ENCODE peak calls at places on chromosome 12, in six cellular contexts. U is NB4; L is M059J; D is stimulated activated CD4-positive, alpha-beta T cell treated with anti-CD3 and anti-CD28 coated beads, Interleukin-1b, Interleukin-23, amount 100 ng/mL, for 1 hour; J is activated naive CD4-positive, alpha-beta T cell treated with anti-CD3 and anti-CD28 coated beads for 36 hours; W is T-helper 1 cell. A is an unnamed sample.

GRCh38 chr12:88383405-88383804 is 196.9 kb downstream of the KITLG start:
- DNase-seq in U (no peak), L (no peak), D (no peak), J (no peak), W (no peak), A (no peak)

GRCh38 chr12:112837629-112838191 is 46.2 kb downstream of the RPH3A start:
- DNase-seq in U (peak; percentile 21), L (peak; percentile 71), D (no peak), J (no peak), W (no peak), A (no peak)

GRCh38 chr12:80187660-80188090 is 88.3 kb downstream of the OTOGL start:
- DNase-seq in U (no peak), L (peak; percentile 93), D (no peak), J (peak; percentile 7), W (no peak), A (peak; percentile 57)

GRCh38 chr12:46265734-46266133 is 3.1 kb downstream of the SLC38A1 start:
- DNase-seq in U (no peak), L (no peak), D (no peak), J (no peak), W (no peak), A (peak; percentile 60)

GRCh38 chr12:19546027-19546426 is 106.7 kb downstream of the AEBP2 start:
- DNase-seq in U (no peak), L (no peak), D (no peak), J (no peak), W (no peak), A (no peak)

GRCh38 chr12:47236109-47236714 is 156.5 kb upstream of the AMIGO2 start:
- DNase-seq in U (no peak), L (peak; percentile 91), D (no peak), J (no peak), W (no peak), A (no peak)

GRCh38 chr12:29176951-29177350 is 27.9 kb downstream of the FAR2 start:
- DNase-seq in U (no peak), L (no peak), D (no peak), J (no peak), W (no peak), A (no peak)

GRCh38 chr12:6925543-6926279 is 2.0 kb upstream of the ATN1 start:
- DNase-seq in U (no peak), L (peak; percentile 97), D (no peak), J (no peak), W (no peak), A (no peak)

GRCh38 chr12:91216871-91217270 is 34.3 kb upstream of the DCN start:
- DNase-seq in U (no peak), L (no peak), D (no peak), J (no peak), W (no peak), A (no peak)

GRCh38 chr12:58491296-58491695 is 429.0 kb downstream of the LRIG3 start:
- DNase-seq in U (no peak), L (peak; percentile 79), D (no peak), J (no peak), W (no peak), A (no peak)

GRCh38 chr12:109640961-109641360 is 67.4 kb downstream of the MVK start:
- DNase-seq in U (no peak), L (no peak), D (no peak), J (no peak), W (no peak), A (no peak)

GRCh38 chr12:91432079-91432478 is 249.5 kb upstream of the DCN start:
- DNase-seq in U (no peak), L (peak; percentile 82), D (no peak), J (no peak), W (no peak), A (no peak)

GRCh38 chr12:127133675-127134335 is 1133.2 kb upstream of the TMEM132C start:
- DNase-seq in U (no peak), L (no peak), D (no peak), J (no peak), W (no peak), A (no peak)

GRCh38 chr12:2256915-2257314 is 204.1 kb downstream of the CACNA1C start:
- DNase-seq in U (no peak), L (peak; percentile 79), D (no peak), J (no peak), W (no peak), A (no peak)

GRCh38 chr12:53252349-53252916 is 15.7 kb upstream of the ESPL1 start:
- DNase-seq in U (no peak), L (no peak), D (no peak), J (no peak), W (no peak), A (no peak)

GRCh38 chr12:117507547-117507946 is 146.1 kb upstream of the NOS1 start:
- DNase-seq in U (no peak), L (no peak), D (no peak), J (no peak), W (no peak), A (no peak)

GRCh38 chr12:66241061-66242043 is 52.3 kb downstream of the IRAK3 start:
- DNase-seq in U (peak; percentile 94), L (peak; percentile 57), D (no peak), J (no peak), W (no peak), A (no peak)

GRCh38 chr12:48629541-48629940 is 52.5 kb downstream of the KANSL2 start:
- DNase-seq in U (no peak), L (no peak), D (no peak), J (no peak), W (no peak), A (no peak)

GRCh38 chr12:49277466-49277865 is 12.6 kb downstream of the TUBA1C start:
- DNase-seq in U (no peak), L (no peak), D (no peak), J (no peak), W (no peak), A (no peak)

GRCh38 chr12:2258035-2258434 is 205.2 kb downstream of the CACNA1C start:
- DNase-seq in U (peak; percentile 52), L (no peak), D (no peak), J (no peak), W (no peak), A (no peak)

GRCh38 chr12:52837341-52837741 is 3.2 kb upstream of the KRT79 start:
- DNase-seq in U (peak; percentile 80), L (peak; percentile 82), D (no peak), J (peak; percentile 10), W (no peak), A (peak; percentile 39)

GRCh38 chr12:63047146-63047545 is 103.9 kb downstream of the AVPR1A start:
- DNase-seq in U (no peak), L (no peak), D (no peak), J (no peak), W (no peak), A (no peak)

GRCh38 chr12:43914923-43915468 is 79.1 kb downstream of the TMEM117 start:
- DNase-seq in U (peak; percentile 12), L (peak; percentile 4), D (no peak), J (no peak), W (no peak), A (no peak)

GRCh38 chr12:86104087-86104486 is 152.1 kb downstream of the MGAT4C start:
- DNase-seq in U (no peak), L (peak; percentile 4), D (no peak), J (no peak), W (no peak), A (no peak)

GRCh38 chr12:123379391-123379790 is 4.5 kb upstream of the KMT5A start:
- DNase-seq in U (no peak), L (no peak), D (no peak), J (no peak), W (no peak), A (no peak)

GRCh38 chr12:50057896-50058670 is 687 bp downstream of the ASIC1 start:
- DNase-seq in U (peak; percentile 64), L (no peak), D (no peak), J (no peak), W (no peak), A (peak; percentile 57)

GRCh38 chr12:109820921-109821381 is 12.2 kb downstream of the TRPV4 start:
- DNase-seq in U (no peak), L (no peak), D (no peak), J (no peak), W (no peak), A (no peak)

GRCh38 chr12:104930388-104931326 is 27.4 kb downstream of the SLC41A2 start:
- DNase-seq in U (no peak), L (peak; percentile 59), D (no peak), J (peak; percentile 76), W (no peak), A (peak; percentile 67)

GRCh38 chr12:90207799-90208198 is 499.2 kb upstream of the ATP2B1 start:
- DNase-seq in U (no peak), L (peak; percentile 1), D (no peak), J (no peak), W (no peak), A (no peak)

GRCh38 chr12:47795121-47795813 is 22.2 kb downstream of the SLC48A1 start:
- DNase-seq in U (no peak), L (no peak), D (no peak), J (no peak), W (no peak), A (no peak)

GRCh38 chr12:7869137-7869536 is 3.6 kb downstream of the SLC2A14 start:
- DNase-seq in U (peak; percentile 56), L (no peak), D (no peak), J (no peak), W (no peak), A (no peak)

GRCh38 chr12:26119391-26119981 is 5.4 kb downstream of the BHLHE41 start:
- DNase-seq in U (peak; percentile 86), L (peak; percentile 66), D (no peak), J (peak; percentile 21), W (no peak), A (no peak)

A was measured in activated CD8-positive, alpha-beta T cell treated with anti-CD3 and anti-CD28 coated beads for 36 hours.